ENCODE peak calls at places on chromosomes 2 and 18, in five cellular contexts. X is heart left ventricle, F is NT2/D1, P is heart right ventricle, Z is spleen. H is an unnamed sample.
A peak's percentile ranks its signal among the peaks of the same experiment; 100 is the strongest.

GRCh38 chr18:2715990-2716389 is 60.5 kb downstream of the SMCHD1 start:
- DNase-seq in X (no peak), F (no peak), P (no peak), Z (no peak), H (no peak)

GRCh38 chr2:196607073-196607472 is 32.4 kb upstream of the CCDC150 start:
- DNase-seq in X (no peak), F (no peak), P (no peak), Z (no peak), H (no peak)

GRCh38 chr2:114724513-114724912 is 282.1 kb downstream of the DPP10 start:
- DNase-seq in X (no peak), F (no peak), P (no peak), Z (no peak), H (no peak)

GRCh38 chr2:172465417-172466334 is 38.3 kb downstream of the ITGA6 start:
- DNase-seq in X (peak; percentile 46), F (peak; percentile 50), P (peak; percentile 22), Z (peak; percentile 80), H (peak; percentile 83)

GRCh38 chr2:149733936-149734685 is 146.5 kb upstream of the MMADHC start:
- DNase-seq in X (no peak), F (no peak), P (no peak), Z (no peak), H (no peak)

GRCh38 chr2:39737661-39738060 is 41.4 kb downstream of the THUMPD2 start:
- DNase-seq in X (no peak), F (no peak), P (no peak), Z (no peak), H (no peak)

GRCh38 chr18:56196495-56197225 is 441.7 kb downstream of the TXNL1 start:
- DNase-seq in X (no peak), F (no peak), P (no peak), Z (no peak), H (no peak)

GRCh38 chr18:2908946-2909335 is 62.1 kb downstream of the EMILIN2 start:
- DNase-seq in X (peak; percentile 15), F (no peak), P (no peak), Z (no peak), H (no peak)

GRCh38 chr2:38515155-38516074 is 87.3 kb downstream of the HNRNPLL start:
- DNase-seq in X (peak; percentile 62), F (no peak), P (peak; percentile 44), Z (no peak), H (peak; percentile 31)

GRCh38 chr2:221063568-221063967 is 508.5 kb downstream of the EPHA4 start:
- DNase-seq in X (no peak), F (no peak), P (no peak), Z (no peak), H (no peak)

GRCh38 chr2:226838758-226839555 is 3.1 kb downstream of the RHBDD1 start:
- DNase-seq in X (no peak), F (no peak), P (no peak), Z (no peak), H (no peak)

GRCh38 chr2:223959688-223960087 is 2.4 kb downstream of the MRPL44 start:
- DNase-seq in X (no peak), F (no peak), P (no peak), Z (no peak), H (no peak)

GRCh38 chr2:70947556-70948184 is 12.0 kb downstream of the ATP6V1B1 start:
- DNase-seq in X (no peak), F (no peak), P (no peak), Z (no peak), H (no peak)

GRCh38 chr2:99825630-99826029 is 316.8 kb downstream of the AFF3 start:
- DNase-seq in X (no peak), F (no peak), P (no peak), Z (no peak), H (no peak)

GRCh38 chr2:172496096-172496709 is 59.7 kb upstream of the PDK1 start:
- DNase-seq in X (no peak), F (no peak), P (no peak), Z (no peak), H (no peak)

GRCh38 chr2:240970104-240970503 is 28.3 kb upstream of the SNED1 start:
- DNase-seq in X (no peak), F (no peak), P (no peak), Z (no peak), H (no peak)

GRCh38 chr18:26190506-26190905 is 35.7 kb upstream of the TAF4B start:
- DNase-seq in X (no peak), F (no peak), P (no peak), Z (peak; percentile 88), H (peak; percentile 43)

GRCh38 chr18:48405108-48405507 is 4.1 kb downstream of the ZBTB7C start:
- DNase-seq in X (no peak), F (no peak), P (no peak), Z (no peak), H (no peak)

GRCh38 chr2:138090330-138090729 is 126.1 kb downstream of the HNMT start:
- DNase-seq in X (no peak), F (no peak), P (no peak), Z (no peak), H (no peak)

DNA sequence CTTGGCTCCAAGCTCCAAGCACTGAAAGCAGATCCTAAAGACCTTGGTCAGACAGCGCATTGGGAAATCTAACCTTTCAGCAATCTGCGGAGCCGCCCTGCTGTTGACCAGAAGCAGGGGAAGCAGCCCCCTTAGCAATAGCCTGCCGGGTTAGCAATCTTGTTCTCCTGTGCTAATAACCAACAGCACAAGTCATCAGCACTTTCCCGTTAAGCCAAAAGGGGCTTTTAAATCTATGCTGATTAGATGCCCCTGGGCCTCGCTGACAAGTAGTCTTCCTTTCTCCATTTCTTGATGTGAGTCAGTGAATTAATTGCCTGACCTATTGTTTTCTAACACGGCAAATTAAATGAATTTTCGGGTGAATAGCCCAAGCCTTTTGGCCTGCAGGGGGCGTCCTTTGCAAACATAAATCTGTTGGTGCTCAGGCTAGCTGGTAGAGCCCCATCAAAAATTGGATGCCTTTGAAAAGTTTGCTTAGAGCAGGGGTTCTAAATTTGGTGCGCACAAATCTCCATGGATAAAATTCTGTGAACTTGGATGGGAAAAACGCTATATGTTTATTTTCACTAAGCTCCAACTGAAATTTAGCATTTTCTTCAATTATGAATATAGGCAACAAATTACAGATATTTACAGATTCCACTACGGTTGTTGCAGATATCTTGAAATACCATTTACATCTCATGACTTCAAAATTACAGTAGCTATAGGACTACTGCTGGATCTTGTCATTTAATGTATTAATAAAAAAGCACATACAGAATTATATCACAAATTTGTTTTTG is 24.7 kb downstream of the MAIP1 start:
- DNase-seq in X (peak; percentile 77), F (peak; percentile 73), P (peak; percentile 84), Z (peak; percentile 92), H (peak; percentile 87)
- H3K27me3 ChIP-seq in X (no peaks in the 10 kb centered on the region), F (no peaks in the 10 kb centered on the region), P (no peaks in the 10 kb centered on the region), Z (no peaks in the 10 kb centered on the region), H (no peaks in the 10 kb centered on the region)

DNA sequence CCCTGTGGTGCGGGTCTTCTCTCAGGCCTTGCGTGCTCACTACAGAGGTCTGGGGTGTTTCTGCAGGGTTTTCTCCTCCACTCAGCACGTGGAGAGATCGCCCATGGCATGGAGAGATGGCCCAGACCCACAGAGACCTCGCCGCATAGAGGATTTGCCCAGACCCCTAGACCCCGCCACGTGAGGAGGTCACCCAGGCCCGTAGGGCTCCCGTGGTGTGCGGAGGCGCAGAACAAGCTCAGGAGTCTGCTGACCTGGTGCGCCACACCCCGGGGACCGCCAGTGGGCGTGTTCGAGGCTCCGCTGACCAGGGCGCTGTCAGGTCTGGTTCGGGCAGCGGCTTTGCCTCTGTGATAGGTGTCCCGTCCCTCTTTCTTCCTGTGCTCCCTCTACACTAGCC is 64.5 kb downstream of the ADI1 start:
- DNase-seq in X (no peak), F (no peak), P (no peak), Z (no peak), H (no peak)
- H3K27me3 ChIP-seq in X (no peaks in the 10 kb centered on the region), F (no peaks in the 10 kb centered on the region), P (no peaks in the 10 kb centered on the region), Z (no peaks in the 10 kb centered on the region), H (no peaks in the 10 kb centered on the region)

GRCh38 chr2:120401275-120402069 is 55.5 kb downstream of the INHBB start:
- DNase-seq in X (peak; percentile 11), F (no peak), P (no peak), Z (peak; percentile 28), H (no peak)
- H3K27me3 ChIP-seq in X (no peaks in the 10 kb centered on the region), F (peaks cover 9% of the 10 kb centered on the region), P (peaks cover 26% of the 10 kb centered on the region), Z (peaks cover 54% of the 10 kb centered on the region), H (no peaks in the 10 kb centered on the region)

GRCh38 chr2:127418300-127419111 is at the start of gene PROC:
- DNase-seq in X (no peak), F (no peak), P (no peak), Z (no peak), H (no peak)
- H3K27me3 ChIP-seq in X (peaks cover 10% of the 10 kb centered on the region), F (peaks cover 78% of the 10 kb centered on the region), P (peaks cover 49% of the 10 kb centered on the region), Z (peaks cover 40% of the 10 kb centered on the region), H (peaks cover 26% of the 10 kb centered on the region)

DNA sequence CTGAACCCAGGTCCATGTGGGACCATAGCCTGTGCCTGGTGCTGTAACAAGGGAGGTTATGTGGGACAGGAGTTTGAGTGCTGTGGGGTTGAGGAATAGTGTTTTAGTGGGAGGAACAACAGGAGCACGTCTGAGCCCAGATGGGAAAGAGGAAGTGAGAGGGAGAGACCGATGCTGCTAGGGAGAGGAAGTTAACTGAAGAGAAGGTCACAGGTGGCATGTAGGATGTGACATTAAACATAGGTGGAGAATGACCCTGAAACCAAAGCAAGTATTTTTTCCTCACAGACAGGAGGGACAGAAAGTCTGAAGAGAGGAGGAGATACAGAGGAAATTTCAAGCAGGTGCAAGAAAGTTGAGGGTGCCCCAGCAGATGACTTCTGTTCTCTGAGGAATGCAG is 87.8 kb downstream of the ACOXL start:
- DNase-seq in X (no peak), F (no peak), P (no peak), Z (no peak), H (no peak)
- H3K27me3 ChIP-seq in X (no peaks in the 10 kb centered on the region), F (no peaks in the 10 kb centered on the region), P (peaks cover 2% of the 10 kb centered on the region), Z (peaks cover 4% of the 10 kb centered on the region), H (no peaks in the 10 kb centered on the region)

GRCh38 chr18:46301081-46301480 is 196.9 kb downstream of the HAUS1 start:
- DNase-seq in X (no peak), F (no peak), P (no peak), Z (peak; percentile 51), H (no peak)
- H3K27me3 ChIP-seq in X (no peaks in the 10 kb centered on the region), F (no peaks in the 10 kb centered on the region), P (no peaks in the 10 kb centered on the region), Z (peaks cover 4% of the 10 kb centered on the region), H (no peaks in the 10 kb centered on the region)

DNA sequence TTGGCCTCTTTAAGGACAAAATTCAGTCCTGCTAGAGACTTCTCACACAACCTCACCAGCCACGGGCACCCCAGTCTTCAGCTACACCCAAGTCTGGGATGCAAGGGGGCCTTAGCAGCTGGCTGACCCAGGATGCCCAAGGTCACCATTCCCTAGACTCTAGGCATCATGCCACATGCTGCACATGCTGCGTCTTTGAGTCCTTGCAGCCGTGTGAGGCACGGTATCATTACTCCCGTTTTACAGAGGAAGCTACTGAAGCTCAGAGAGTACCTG is 2.6 kb upstream of the ATOH8 start:
- DNase-seq in X (no peak), F (no peak), P (no peak), Z (no peak), H (no peak)
- H3K27me3 ChIP-seq in X (no peaks in the 10 kb centered on the region), F (peaks cover 49% of the 10 kb centered on the region), P (no peaks in the 10 kb centered on the region), Z (peaks cover 80% of the 10 kb centered on the region), H (peaks cover 40% of the 10 kb centered on the region)